ENCODE peak calls at places on chromosomes 13 and 19, in five cellular contexts. J is HepG2; W is CD8-positive, alpha-beta T cell; Z is PC-9; B is cardiac muscle cell. F is an unnamed sample. For H3K27me3 and H3K4me1, the result is how much of the 10 kb centered on the place peaks cover.

GRCh38 chr13:98022210-98022609 is 68.7 kb downstream of the IPO5 start:
- DNase-seq in J (peak), Z (no peak), B (peak), W (no peak), F (peak)

GRCh38 chr13:46354143-46355087 is 32.6 kb downstream of the RUBCNL start:
- DNase-seq in B (peak), J (peak), Z (peak), W (no peak), F (no peak)

GRCh38 chr13:103100795-103101194 is 34.6 kb upstream of the SLC10A2 start:
- DNase-seq in J (no peak), W (no peak), Z (no peak), B (no peak), F (no peak)

GRCh38 chr13:90562388-90562787 is 785.1 kb upstream of the MIR17HG start:
- DNase-seq in B (no peak), Z (no peak), W (no peak), J (no peak), F (no peak)

GRCh38 chr13:46964789-46965527 is 68.1 kb upstream of the HTR2A start:
- DNase-seq in Z (no peak), B (peak), J (no peak), W (no peak), F (no peak)

GRCh38 chr19:15015946-15016542 is 33.2 kb upstream of the CASP14 start:
- DNase-seq in B (peak), W (no peak), Z (peak), J (peak), F (no peak)

GRCh38 chr13:51397262-51397933 is 55.4 kb downstream of the INTS6 start:
- DNase-seq in Z (no peak), B (peak), J (no peak), W (no peak), F (no peak)

GRCh38 chr19:34218818-34219164 is 35.6 kb upstream of the GARRE1 start:
- DNase-seq in J (no peak), B (no peak), W (no peak), Z (no peak), F (no peak)

GRCh38 chr19:33171916-33172359 is 22.2 kb upstream of the LRP3 start:
- DNase-seq in J (no peak), B (no peak), Z (no peak), W (no peak), F (no peak)

GRCh38 chr19:28638445-28638844 is 574.5 kb downstream of the UQCRFS1 start:
- DNase-seq in J (no peak), B (no peak), W (no peak), Z (no peak), F (no peak)

GRCh38 chr13:104769520-104769919 is 1703.3 kb upstream of the SLC10A2 start:
- DNase-seq in Z (no peak), J (no peak), B (no peak), W (no peak), F (no peak)

GRCh38 chr13:19791953-19792537 is 9.3 kb upstream of the PSPC1 start:
- DNase-seq in B (no peak), Z (no peak), W (no peak), J (no peak), F (peak)

GRCh38 chr13:51764184-51765141 is 39.5 kb downstream of the DHRS12 start:
- DNase-seq in W (peak), B (peak), J (peak), Z (no peak), F (peak)

GRCh38 chr13:113152894-113153809 is 5.3 kb upstream of the PROZ start:
- DNase-seq in B (peak), J (peak), Z (peak), W (no peak), F (peak)

GRCh38 chr13:45859682-45860081 is 8.1 kb upstream of the SIAH3 start:
- DNase-seq in B (no peak), Z (no peak), W (no peak), J (no peak), F (no peak)

GRCh38 chr19:34676697-34677385 is at the start of gene SCGB2B2:
- DNase-seq in W (peak), Z (no peak), B (no peak), J (no peak), F (no peak)

GRCh38 chr19:56377105-56377924 is 16.0 kb downstream of the ZNF582 start:
- DNase-seq in B (no peak), Z (no peak), J (no peak), W (no peak), F (no peak)

GRCh38 chr19:29401712-29402421 is 123.9 kb upstream of the VSTM2B start:
- DNase-seq in B (no peak), Z (no peak), J (no peak), W (no peak), F (no peak)

GRCh38 chr13:71606818-71607217 is 260.2 kb downstream of the DACH1 start:
- DNase-seq in J (no peak), W (no peak), B (no peak), Z (no peak), F (no peak)

GRCh38 chr13:100550433-100550832 is 38.2 kb downstream of the GGACT start:
- DNase-seq in B (peak), Z (no peak), J (no peak), W (no peak), F (peak)

GRCh38 chr13:43286769-43287168 is 263.4 kb downstream of the DNAJC15 start:
- DNase-seq in W (no peak), B (no peak), Z (no peak), J (no peak), F (no peak)

GRCh38 chr19:19514881-19515763 is at the start of gene TSSK6:
- DNase-seq in W (no peak), J (peak), B (no peak), Z (no peak), F (no peak)

GRCh38 chr13:84821261-84821660 is 939.0 kb upstream of the SLITRK1 start:
- DNase-seq in W (no peak), B (no peak), Z (no peak), J (no peak), F (no peak)

GRCh38 chr19:6115992-6116391 is 5.7 kb upstream of the RFX2 start:
- DNase-seq in W (no peak), Z (no peak), B (no peak), J (no peak), F (no peak)

GRCh38 chr13:109737606-109738005 is 48.8 kb downstream of the IRS2 start:
- DNase-seq in Z (peak), J (no peak), W (no peak), B (peak), F (no peak)

GRCh38 chr13:37175996-37176395 is 70.5 kb upstream of the CSNK1A1L start:
- DNase-seq in Z (no peak), J (no peak), B (peak), W (no peak), F (no peak)

GRCh38 chr13:49272296-49272695 is 24.6 kb downstream of the CDADC1 start:
- DNase-seq in W (no peak), Z (no peak), B (no peak), J (no peak), F (no peak)

GRCh38 chr13:99374169-99374991 is 67.2 kb upstream of the GPR183 start:
- DNase-seq in Z (no peak), B (no peak), W (no peak), J (no peak), F (no peak)

GRCh38 chr19:34253711-34254551 is 423 bp upstream of the GARRE1 start:
- DNase-seq in Z (no peak), J (peak), W (peak), B (no peak), F (peak)

GRCh38 chr13:103525530-103525929 is 459.3 kb upstream of the SLC10A2 start:
- DNase-seq in Z (no peak), J (no peak), W (no peak), B (no peak), F (no peak)

GRCh38 chr19:5111051-5111450 is 142.1 kb downstream of the KDM4B start:
- DNase-seq in B (no peak), J (no peak), Z (no peak), W (no peak), F (no peak)

GRCh38 chr19:16327911-16328823 is 3.5 kb downstream of the KLF2 start:
- DNase-seq in W (peak), J (no peak), B (peak), Z (no peak), F (peak)

GRCh38 chr13:31987535-31988170 is 43.9 kb upstream of the FRY start:
- DNase-seq in B (no peak), W (no peak), J (no peak), Z (no peak), F (no peak)

GRCh38 chr13:52109096-52109495 is 19.8 kb downstream of the NEK5 start:
- DNase-seq in Z (no peak), W (no peak), B (no peak), J (no peak), F (no peak)

GRCh38 chr19:46945668-46946067 is 74.0 kb upstream of the NPAS1 start:
- DNase-seq in W (no peak), B (peak), J (no peak), Z (no peak), F (no peak)
- H3K27ac ChIP-seq in W (no peak), B (peak), J (peak), Z (peak), F (peak)

DNA sequence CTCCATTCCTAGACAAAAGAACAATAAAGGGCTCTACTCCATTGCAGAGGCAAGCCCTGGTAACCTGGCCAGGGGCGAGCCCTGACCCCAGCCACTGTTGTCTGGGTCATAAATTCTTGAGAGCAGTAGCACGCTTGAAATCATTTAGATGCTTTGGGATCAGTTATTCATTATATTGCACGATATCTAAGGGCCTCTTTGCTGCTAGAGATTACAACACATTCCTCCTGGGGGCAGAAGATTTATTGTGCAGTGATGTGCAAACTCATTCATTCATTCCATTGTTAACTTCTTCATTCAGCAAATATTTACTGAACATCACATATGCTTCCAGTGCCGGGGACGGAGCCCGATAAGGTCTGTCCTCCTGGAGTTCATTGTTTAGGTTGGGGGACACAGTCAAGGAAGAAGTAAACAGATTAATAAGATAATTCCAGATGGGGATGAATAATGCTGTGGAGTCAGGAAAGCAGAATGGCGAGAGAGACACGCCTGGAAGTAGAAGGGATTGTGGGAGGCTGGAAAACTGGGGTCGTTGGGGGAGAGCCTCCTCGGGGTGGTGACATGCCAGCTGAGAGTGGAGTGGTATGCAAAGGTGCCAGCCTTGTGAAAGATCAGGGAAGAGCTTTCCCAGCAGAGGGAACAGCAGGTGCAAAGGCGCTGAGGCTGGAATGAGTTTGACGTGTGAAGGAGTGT is 35.0 kb downstream of the SIPA1L3 start:
- DNase-seq in J (peak), B (no peak), Z (peak), W (no peak), F (no peak)
- H3K27me3 ChIP-seq in J (under half), B (under half), Z (under half), W (under half), F (under half)

GRCh38 chr19:18045307-18046013 is 37.5 kb downstream of the ARRDC2 start:
- DNase-seq in W (no peak), Z (no peak), J (no peak), B (no peak), F (no peak)

GRCh38 chr19:18046066-18046718 is 38.2 kb downstream of the ARRDC2 start:
- DNase-seq in Z (peak), W (no peak), B (peak), J (peak), F (no peak)

GRCh38 chr19:18049390-18049789 is 37.3 kb downstream of the IL12RB1 start:
- DNase-seq in Z (no peak), W (no peak), J (no peak), B (peak), F (peak)

GRCh38 chr19:18041054-18041453 is 33.1 kb downstream of the ARRDC2 start:
- DNase-seq in B (no peak), W (no peak), J (no peak), Z (no peak), F (no peak)

DNA sequence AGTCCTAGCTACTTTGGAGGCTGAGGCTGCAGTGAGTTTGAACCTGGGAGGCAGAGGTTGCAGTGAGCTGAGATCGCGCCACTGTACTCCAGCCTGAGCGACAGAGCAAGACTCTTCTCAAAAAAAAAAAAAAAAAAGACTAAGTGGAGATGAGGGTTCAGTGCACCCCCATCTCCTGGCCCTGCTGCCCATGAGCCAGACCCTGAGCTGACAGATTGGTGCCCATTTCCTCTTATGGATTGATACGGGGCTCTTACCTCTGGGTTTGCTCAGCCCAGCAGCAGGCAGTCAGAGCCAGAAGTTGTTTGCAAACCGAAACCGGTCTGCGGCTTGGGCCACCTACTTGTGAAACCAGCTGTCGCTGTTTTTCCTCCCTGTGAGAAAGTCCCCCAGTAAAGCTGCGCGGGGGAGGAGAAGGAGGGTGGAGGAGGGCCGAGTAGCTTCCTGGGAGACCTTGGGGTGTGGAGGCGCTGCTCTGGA is 36.9 kb downstream of the ARRDC2 start:
- DNase-seq in Z (peak), B (peak), W (peak), J (no peak), F (peak)
- H3K4me1 ChIP-seq in Z (under half), B (under half), W (under half), J (under half), F (under half)

GRCh38 chr19:9054768-9055167 is 32.1 kb upstream of the OR1M1 start:
- DNase-seq in J (no peak), W (no peak), Z (peak), B (no peak), F (no peak)
- H3K27ac ChIP-seq in J (no peak), W (no peak), Z (peak), B (no peak), F (no peak)